ENCODE peak calls at places on chromosomes 5 and 9, in four cellular contexts. One of them, this sample, is unnamed.

GRCh38 chr9:83410701-83411100 is 127.5 kb downstream of the FRMD3 start:
- DNase-seq in stomach: no peak
- DNase-seq in ascending aorta: no peak
- DNase-seq in sigmoid colon: no peak
- DNase-seq in this sample: no peak

GRCh38 chr9:134294228-134295071 is 31.8 kb upstream of the RXRA start:
- DNase-seq in stomach: peak; percentile 65
- DNase-seq in ascending aorta: no peak
- DNase-seq in sigmoid colon: peak; percentile 81
- DNase-seq in this sample: no peak

GRCh38 chr5:10935536-10935935 is 174.5 kb upstream of the DAP start:
- DNase-seq in stomach: no peak
- DNase-seq in sigmoid colon: no peak
- DNase-seq in ascending aorta: no peak
- DNase-seq in this sample: no peak

GRCh38 chr5:129698661-129699060 is 49.2 kb upstream of the MINAR2 start:
- DNase-seq in stomach: no peak
- DNase-seq in ascending aorta: no peak
- DNase-seq in sigmoid colon: no peak
- DNase-seq in this sample: no peak

GRCh38 chr9:104682642-104683041 is 11.7 kb upstream of the OR13D1 start:
- DNase-seq in sigmoid colon: no peak
- DNase-seq in ascending aorta: no peak
- DNase-seq in stomach: no peak
- DNase-seq in this sample: no peak

GRCh38 chr9:108213516-108213915 is 642.3 kb downstream of the ACTL7B start:
- DNase-seq in sigmoid colon: no peak
- DNase-seq in stomach: no peak
- DNase-seq in ascending aorta: no peak
- DNase-seq in this sample: no peak

GRCh38 chr9:132857031-132857430 is 21.1 kb downstream of the AK8 start:
- DNase-seq in sigmoid colon: peak; percentile 93
- DNase-seq in ascending aorta: no peak
- DNase-seq in stomach: peak; percentile 46
- DNase-seq in this sample: no peak

GRCh38 chr5:1497271-1497777 is 26.4 kb downstream of the LPCAT1 start:
- DNase-seq in stomach: no peak
- DNase-seq in ascending aorta: no peak
- DNase-seq in sigmoid colon: no peak
- DNase-seq in this sample: no peak

GRCh38 chr5:36017004-36017403 is 25.8 kb upstream of the UGT3A1 start:
- DNase-seq in ascending aorta: no peak
- DNase-seq in stomach: no peak
- DNase-seq in sigmoid colon: no peak
- DNase-seq in this sample: no peak

GRCh38 chr9:134671341-134672113 is 29.9 kb downstream of the COL5A1 start:
- DNase-seq in stomach: no peak
- DNase-seq in sigmoid colon: peak; percentile 44
- DNase-seq in ascending aorta: no peak
- DNase-seq in this sample: no peak

GRCh38 chr5:14035859-14036440 is 91.5 kb upstream of the DNAH5 start:
- DNase-seq in ascending aorta: peak; percentile 76
- DNase-seq in sigmoid colon: no peak
- DNase-seq in stomach: no peak
- DNase-seq in this sample: no peak

GRCh38 chr5:148014276-148014675 is 49.5 kb upstream of the SPINK5 start:
- DNase-seq in sigmoid colon: no peak
- DNase-seq in stomach: no peak
- DNase-seq in ascending aorta: no peak
- DNase-seq in this sample: no peak

GRCh38 chr5:6868170-6868569 is 154.9 kb downstream of the TENT4A start:
- DNase-seq in sigmoid colon: peak; percentile 79
- DNase-seq in stomach: no peak
- DNase-seq in ascending aorta: no peak
- DNase-seq in this sample: peak; percentile 35

GRCh38 chr9:130870491-130871381 is 25.9 kb downstream of the QRFP start:
- DNase-seq in ascending aorta: no peak
- DNase-seq in sigmoid colon: no peak
- DNase-seq in stomach: no peak
- DNase-seq in this sample: no peak

GRCh38 chr9:77450093-77450475 is 198.0 kb downstream of the GNA14 start:
- DNase-seq in sigmoid colon: no peak
- DNase-seq in stomach: no peak
- DNase-seq in ascending aorta: no peak
- DNase-seq in this sample: no peak

GRCh38 chr5:172007795-172008465 is 1.5 kb upstream of the FBXW11 start:
- DNase-seq in stomach: no peak
- DNase-seq in sigmoid colon: no peak
- DNase-seq in ascending aorta: no peak
- DNase-seq in this sample: no peak

GRCh38 chr9:82606761-82607382 is 456.1 kb downstream of the RASEF start:
- DNase-seq in ascending aorta: no peak
- DNase-seq in stomach: peak; percentile 39
- DNase-seq in sigmoid colon: peak; percentile 67
- DNase-seq in this sample: no peak

GRCh38 chr5:120252839-120253238 is 211.3 kb upstream of the PRR16 start:
- DNase-seq in stomach: no peak
- DNase-seq in sigmoid colon: no peak
- DNase-seq in ascending aorta: no peak
- DNase-seq in this sample: no peak

GRCh38 chr9:101443358-101443757 is 7.8 kb upstream of the ALDOB start:
- DNase-seq in ascending aorta: no peak
- DNase-seq in sigmoid colon: peak; percentile 69
- DNase-seq in stomach: peak; percentile 87
- DNase-seq in this sample: no peak

GRCh38 chr9:134605969-134606363 is 35.6 kb upstream of the COL5A1 start:
- DNase-seq in ascending aorta: no peak
- DNase-seq in stomach: no peak
- DNase-seq in sigmoid colon: no peak
- DNase-seq in this sample: no peak

GRCh38 chr9:13053504-13053903 is 226.0 kb downstream of the MPDZ start:
- DNase-seq in ascending aorta: no peak
- DNase-seq in stomach: no peak
- DNase-seq in sigmoid colon: no peak
- DNase-seq in this sample: no peak

GRCh38 chr5:173329370-173330150 is 1.3 kb upstream of the STC2 start:
- DNase-seq in stomach: no peak
- DNase-seq in sigmoid colon: no peak
- DNase-seq in ascending aorta: peak; percentile 58
- DNase-seq in this sample: no peak

GRCh38 chr5:176776141-176776865 is 34.1 kb upstream of the UNC5A start:
- DNase-seq in ascending aorta: peak; percentile 43
- DNase-seq in sigmoid colon: peak; percentile 35
- DNase-seq in stomach: no peak
- DNase-seq in this sample: no peak

GRCh38 chr5:177530638-177531037 is 13.9 kb upstream of the DDX41 start:
- DNase-seq in sigmoid colon: peak; percentile 35
- DNase-seq in ascending aorta: no peak
- DNase-seq in stomach: no peak
- DNase-seq in this sample: no peak

GRCh38 chr5:33994845-33995244 is 10.4 kb upstream of the SLC45A2 start:
- DNase-seq in ascending aorta: no peak
- DNase-seq in stomach: no peak
- DNase-seq in sigmoid colon: no peak
- DNase-seq in this sample: no peak

GRCh38 chr9:107907715-107908114 is 418.1 kb upstream of the KLF4 start:
- DNase-seq in stomach: no peak
- DNase-seq in ascending aorta: no peak
- DNase-seq in sigmoid colon: no peak
- DNase-seq in this sample: no peak

GRCh38 chr9:82332774-82333152 is 344.2 kb downstream of the SPATA31D1 start:
- DNase-seq in ascending aorta: no peak
- DNase-seq in sigmoid colon: no peak
- DNase-seq in stomach: no peak
- DNase-seq in this sample: no peak

GRCh38 chr5:128271859-128272446 is 188.4 kb downstream of the SLC12A2 start:
- DNase-seq in sigmoid colon: no peak
- DNase-seq in ascending aorta: no peak
- DNase-seq in stomach: no peak
- DNase-seq in this sample: no peak

GRCh38 chr9:118533850-118534249 is 829.6 kb downstream of the TLR4 start:
- DNase-seq in ascending aorta: no peak
- DNase-seq in sigmoid colon: no peak
- DNase-seq in stomach: no peak
- DNase-seq in this sample: no peak

GRCh38 chr5:84115727-84116126 is 269.0 kb downstream of the EDIL3 start:
- DNase-seq in sigmoid colon: no peak
- DNase-seq in ascending aorta: no peak
- DNase-seq in stomach: no peak
- DNase-seq in this sample: no peak

GRCh38 chr5:90479611-90480385 is 5.1 kb downstream of the POLR3G start:
- DNase-seq in ascending aorta: no peak
- DNase-seq in stomach: no peak
- DNase-seq in sigmoid colon: no peak
- DNase-seq in this sample: no peak

GRCh38 chr9:93114984-93115335 is 18.9 kb downstream of the CARD19 start:
- DNase-seq in stomach: no peak
- DNase-seq in sigmoid colon: no peak
- DNase-seq in ascending aorta: no peak
- DNase-seq in this sample: no peak

GRCh38 chr9:93114169-93114983 is 18.4 kb downstream of the CARD19 start:
- DNase-seq in stomach: no peak
- DNase-seq in ascending aorta: peak; percentile 63
- DNase-seq in sigmoid colon: peak; percentile 66
- DNase-seq in this sample: no peak

GRCh38 chr9:93117924-93118862 is 15.9 kb downstream of the NINJ1 start:
- DNase-seq in sigmoid colon: peak; percentile 61
- DNase-seq in ascending aorta: peak; percentile 54
- DNase-seq in stomach: no peak
- DNase-seq in this sample: no peak

GRCh38 chr9:93115486-93115885 is 18.6 kb downstream of the NINJ1 start:
- DNase-seq in ascending aorta: no peak
- DNase-seq in stomach: no peak
- DNase-seq in sigmoid colon: peak; percentile 22
- DNase-seq in this sample: no peak

DNA sequence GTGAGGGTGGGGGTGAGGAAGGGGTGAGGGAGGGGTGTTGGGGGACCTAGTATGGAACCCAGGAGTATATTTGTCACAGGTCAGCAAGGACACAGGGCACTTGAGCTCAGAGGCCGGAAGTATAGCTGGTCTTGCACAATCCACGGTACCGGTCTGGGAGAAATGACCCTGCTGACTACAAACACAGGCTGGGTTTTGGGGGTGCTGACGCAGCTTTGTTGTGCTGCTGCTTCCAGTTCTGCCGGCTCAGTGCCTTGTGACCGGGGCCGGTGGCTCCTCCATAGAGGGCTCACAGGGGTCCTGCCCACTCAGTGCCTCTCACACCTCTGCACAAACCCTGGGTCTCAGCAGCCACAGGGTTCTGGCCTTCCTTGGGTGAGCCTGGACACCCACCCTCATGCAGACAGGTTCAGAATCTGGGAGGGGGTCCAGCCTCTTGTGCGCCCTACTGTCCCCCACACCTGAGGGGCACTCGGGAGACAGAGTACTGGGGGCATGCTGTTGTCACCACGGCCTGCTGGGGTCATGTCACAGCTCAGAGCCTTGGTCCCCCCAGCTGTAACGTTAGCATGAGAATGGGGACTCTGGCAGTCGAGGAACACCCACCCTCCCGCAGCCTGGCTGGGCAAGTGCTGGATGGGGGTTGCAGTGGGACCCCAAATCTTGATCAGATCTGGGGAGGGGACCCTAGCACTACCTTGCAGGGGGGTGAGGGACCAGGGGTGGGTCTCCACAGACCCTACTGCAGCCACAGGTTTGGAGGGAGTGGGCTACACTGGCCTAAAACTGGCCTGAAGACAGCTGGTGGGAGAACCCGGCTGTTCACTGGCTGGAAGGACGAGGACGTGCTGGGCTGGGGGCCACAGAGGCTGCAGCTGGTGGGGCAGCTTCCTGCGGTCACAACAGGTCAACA is 17.7 kb downstream of the NINJ1 start:
- DNase-seq in ascending aorta: peak; percentile 88
- DNase-seq in sigmoid colon: peak; percentile 91
- DNase-seq in stomach: peak; percentile 70
- DNase-seq in this sample: no peak
- H3K27ac ChIP-seq in ascending aorta: peak overlapping the region; percentile 63
- H3K27ac ChIP-seq in sigmoid colon: peak overlapping the region; percentile 58
- H3K27ac ChIP-seq in stomach: peak overlapping the region; percentile 77
- H3K27ac ChIP-seq in this sample: peak overlapping the region; percentile 59

GRCh38 chr9:123925820-123926219 is 4.1 kb downstream of the DENND1A start:
- DNase-seq in sigmoid colon: no peak
- DNase-seq in ascending aorta: no peak
- DNase-seq in stomach: no peak
- DNase-seq in this sample: no peak
- H3K27ac ChIP-seq in sigmoid colon: no peak overlapping the region
- H3K27ac ChIP-seq in ascending aorta: no peak overlapping the region
- H3K27ac ChIP-seq in stomach: no peak overlapping the region
- H3K27ac ChIP-seq in this sample: no peak overlapping the region

GRCh38 chr5:167678457-167678856 is 613.0 kb upstream of the WWC1 start:
- DNase-seq in ascending aorta: no peak
- DNase-seq in sigmoid colon: no peak
- DNase-seq in stomach: no peak
- DNase-seq in this sample: no peak
- H3K27ac ChIP-seq in ascending aorta: no peak overlapping the region
- H3K27ac ChIP-seq in sigmoid colon: no peak overlapping the region
- H3K27ac ChIP-seq in stomach: no peak overlapping the region
- H3K27ac ChIP-seq in this sample: no peak overlapping the region

GRCh38 chr5:89270901-89271300 is 387.9 kb upstream of the MEF2C start:
- DNase-seq in sigmoid colon: no peak
- DNase-seq in stomach: no peak
- DNase-seq in ascending aorta: no peak
- DNase-seq in this sample: no peak
- H3K27ac ChIP-seq in sigmoid colon: no peak overlapping the region
- H3K27ac ChIP-seq in stomach: peak overlapping the region; percentile 5
- H3K27ac ChIP-seq in ascending aorta: no peak overlapping the region
- H3K27ac ChIP-seq in this sample: no peak overlapping the region

GRCh38 chr5:169626779-169627178 is 10.3 kb upstream of the DOCK2 start:
- DNase-seq in ascending aorta: no peak
- DNase-seq in stomach: no peak
- DNase-seq in sigmoid colon: no peak
- DNase-seq in this sample: no peak

GRCh38 chr5:169629847-169630548 is 7.1 kb upstream of the DOCK2 start:
- DNase-seq in stomach: no peak
- DNase-seq in ascending aorta: no peak
- DNase-seq in sigmoid colon: no peak
- DNase-seq in this sample: no peak

GRCh38 chr5:169628891-169629290 is 8.2 kb upstream of the DOCK2 start:
- DNase-seq in stomach: no peak
- DNase-seq in ascending aorta: no peak
- DNase-seq in sigmoid colon: no peak
- DNase-seq in this sample: no peak

GRCh38 chr5:169631360-169631759 is 5.7 kb upstream of the DOCK2 start:
- DNase-seq in ascending aorta: no peak
- DNase-seq in sigmoid colon: no peak
- DNase-seq in stomach: no peak
- DNase-seq in this sample: no peak

DNA sequence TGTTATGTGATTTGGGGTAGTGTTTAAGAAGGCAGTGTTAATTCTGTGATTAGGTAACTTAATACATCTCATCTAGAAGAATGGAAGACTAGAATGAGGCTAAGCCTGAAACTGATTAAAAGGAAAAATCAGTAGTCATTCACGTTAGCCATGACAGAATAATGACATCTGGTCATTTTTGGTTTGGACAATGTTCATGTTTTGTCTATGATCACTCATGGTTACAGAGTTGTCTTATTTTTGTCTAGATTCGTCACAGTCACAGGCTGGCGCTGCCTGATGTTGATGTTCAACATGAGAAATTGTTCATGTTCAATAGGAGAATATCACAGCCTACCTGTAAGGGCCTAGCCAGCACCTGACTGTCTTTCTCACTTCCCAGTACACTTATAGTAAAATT is 9.5 kb upstream of the DOCK2 start:
- DNase-seq in sigmoid colon: no peak
- DNase-seq in stomach: no peak
- DNase-seq in ascending aorta: no peak
- DNase-seq in this sample: no peak
- H3K27ac ChIP-seq in sigmoid colon: no peak overlapping the region
- H3K27ac ChIP-seq in stomach: no peak overlapping the region
- H3K27ac ChIP-seq in ascending aorta: no peak overlapping the region
- H3K27ac ChIP-seq in this sample: no peak overlapping the region